ENCODE peak calls at places on chromosomes 2 and 18, in five cellular contexts. S is heart right ventricle; O is left kidney; U is CD8-positive, alpha-beta T cell; P is M059J. G is an unnamed sample.

GRCh38 chr18:53534695-53535094 is 689.8 kb downstream of the MBD2 start:
- DNase-seq in P (no peak), U (no peak), S (peak; percentile 13), O (no peak), G (no peak)

GRCh38 chr2:227932001-227932400 is 60.6 kb downstream of the DAW1 start:
- DNase-seq in O (no peak), U (no peak), P (no peak), S (no peak), G (no peak)

GRCh38 chr18:75161629-75162028 is 47.3 kb downstream of the PTGR3 start:
- DNase-seq in P (peak; percentile 40), S (no peak), U (peak; percentile 67), O (no peak), G (no peak)

GRCh38 chr2:28643324-28643723 is 108.3 kb upstream of the PPP1CB start:
- DNase-seq in U (no peak), S (no peak), O (no peak), P (peak; percentile 56), G (no peak)

GRCh38 chr2:219285348-219285685 is 6.2 kb downstream of the DNAJB2 start:
- DNase-seq in P (no peak), U (no peak), S (no peak), O (no peak), G (no peak)

GRCh38 chr2:216082388-216082733 is 642 bp downstream of the TMEM169 start:
- DNase-seq in S (no peak), U (no peak), P (no peak), O (peak; percentile 55), G (no peak)

GRCh38 chr2:174761837-174762236 is 2.4 kb downstream of the CHRNA1 start:
- DNase-seq in S (no peak), P (no peak), O (no peak), U (no peak), G (no peak)

GRCh38 chr2:9809448-9810088 is 33.7 kb upstream of the TAF1B start:
- DNase-seq in S (no peak), U (no peak), O (no peak), P (no peak), G (no peak)

GRCh38 chr18:22846088-22846683 is 86.9 kb upstream of the RBBP8 start:
- DNase-seq in S (no peak), P (peak; percentile 43), O (peak; percentile 46), U (no peak), G (no peak)

GRCh38 chr2:52289776-52290175 is 1257.8 kb upstream of the NRXN1 start:
- DNase-seq in O (no peak), S (no peak), U (no peak), P (no peak), G (no peak)

GRCh38 chr18:57624988-57625387 is 3.4 kb upstream of the NARS1 start:
- DNase-seq in U (no peak), O (no peak), S (no peak), P (peak; percentile 66), G (no peak)

GRCh38 chr2:171260471-171261424 is 100.1 kb upstream of the TLK1 start:
- DNase-seq in U (no peak), S (no peak), P (no peak), O (no peak), G (no peak)

GRCh38 chr2:240685771-240686371 is 3.2 kb upstream of the AQP12B start:
- DNase-seq in U (no peak), P (no peak), O (peak; percentile 97), S (no peak), G (no peak)

GRCh38 chr2:37829202-37829601 is 95.9 kb upstream of the RMDN2 start:
- DNase-seq in P (peak; percentile 95), O (peak; percentile 72), U (no peak), S (no peak), G (no peak)

GRCh38 chr2:42792087-42792582 is 248 bp downstream of the HAAO start:
- DNase-seq in O (no peak), U (no peak), S (no peak), P (no peak), G (no peak)

GRCh38 chr2:197614532-197614931 is 60.9 kb downstream of the RFTN2 start:
- DNase-seq in S (no peak), P (no peak), U (no peak), O (no peak), G (no peak)

GRCh38 chr2:190887089-190887488 is 6.5 kb downstream of the GLS start:
- DNase-seq in S (no peak), P (peak; percentile 64), O (no peak), U (no peak), G (peak; percentile 39)

GRCh38 chr2:126586321-126586720 is 69.6 kb upstream of the GYPC start:
- DNase-seq in S (no peak), O (no peak), P (no peak), U (no peak), G (no peak)

GRCh38 chr2:209208211-209208610 is 215.6 kb upstream of the MAP2 start:
- DNase-seq in O (peak; percentile 33), S (peak; percentile 9), U (no peak), P (peak; percentile 10), G (no peak)

GRCh38 chr2:159982270-159982669 is 80.1 kb downstream of the PLA2R1 start:
- DNase-seq in U (no peak), P (peak; percentile 88), O (peak; percentile 34), S (no peak), G (no peak)

GRCh38 chr2:156322681-156323211 is 9.8 kb downstream of the NR4A2 start:
- DNase-seq in U (no peak), S (no peak), O (peak; percentile 57), P (no peak), G (peak; percentile 13)

GRCh38 chr2:33298233-33298632 is 178.2 kb upstream of the RASGRP3 start:
- DNase-seq in S (no peak), U (no peak), O (no peak), P (peak; percentile 22), G (no peak)

GRCh38 chr18:23106575-23106974 is 28.7 kb upstream of the CABLES1 start:
- DNase-seq in U (no peak), S (no peak), O (peak; percentile 34), P (peak; percentile 99), G (no peak)

GRCh38 chr2:240832816-240833497 is 12.9 kb upstream of the KIF1A start:
- DNase-seq in U (no peak), P (no peak), S (no peak), O (no peak), G (no peak)

GRCh38 chr2:174333502-174334277 is 1.1 kb upstream of the SP9 start:
- DNase-seq in P (no peak), U (no peak), S (no peak), O (peak; percentile 68), G (peak; percentile 48)

GRCh38 chr2:45275235-45275805 is 266.1 kb upstream of the SIX2 start:
- DNase-seq in P (peak; percentile 90), S (no peak), U (no peak), O (no peak), G (no peak)

GRCh38 chr18:23321996-23322395 is 131.1 kb upstream of the RIOK3 start:
- DNase-seq in O (no peak), S (no peak), U (no peak), P (no peak), G (no peak)

GRCh38 chr2:99653433-99653832 is 163.6 kb upstream of the REV1 start:
- DNase-seq in O (no peak), P (no peak), S (no peak), U (no peak), G (no peak)

GRCh38 chr18:78730564-78731422 is 248.8 kb upstream of the SALL3 start:
- DNase-seq in U (no peak), O (peak; percentile 84), P (no peak), S (no peak), G (no peak)